ENCODE peak calls at places on chromosome 10, in seven cellular contexts. K is cardiac muscle cell, F is H1, L is HFF-Myc, Q is tibial artery, Z is nephron progenitor cell, E is RWPE1. J is an unnamed sample.

GRCh38 chr10:90621577-90621976 is 236.3 kb downstream of the HTR7 start:
- DNase-seq in K (peak), F (no peak), L (no peak), Q (no peak), Z (peak), E (peak), J (no peak)

GRCh38 chr10:119135517-119135890 is 30.0 kb downstream of the SFXN4 start:
- DNase-seq in K (peak), F (no peak), L (no peak), Q (peak), Z (no peak), E (no peak), J (no peak)

GRCh38 chr10:7544203-7544602 is 122.6 kb downstream of the ITIH5 start:
- DNase-seq in K (peak), F (no peak), L (no peak), Q (no peak), Z (no peak), E (no peak), J (no peak)

GRCh38 chr10:48779546-48780152 is 95.0 kb downstream of the WDFY4 start:
- DNase-seq in K (no peak), F (no peak), L (no peak), Q (no peak), Z (no peak), E (no peak), J (no peak)

GRCh38 chr10:62076872-62077271 is 175.4 kb downstream of the ARID5B start:
- DNase-seq in K (peak), F (no peak), L (no peak), Q (no peak), Z (no peak), E (peak), J (no peak)

GRCh38 chr10:122204691-122205489 is 66.2 kb upstream of the BTBD16 start:
- DNase-seq in K (no peak), F (no peak), L (no peak), Q (no peak), Z (no peak), E (no peak), J (no peak)

GRCh38 chr10:22560391-22561239 is 153.8 kb downstream of the PIP4K2A start:
- DNase-seq in K (no peak), F (no peak), L (no peak), Q (no peak), Z (no peak), E (no peak), J (peak)

GRCh38 chr10:20552382-20552781 is 344.7 kb downstream of the NEBL start:
- DNase-seq in K (no peak), F (no peak), L (no peak), Q (no peak), Z (no peak), E (no peak), J (no peak)

GRCh38 chr10:111221682-111222470 is 145.0 kb downstream of the ADRA2A start:
- DNase-seq in K (no peak), F (no peak), L (no peak), Q (no peak), Z (no peak), E (no peak), J (no peak)

GRCh38 chr10:20100157-20100556 is 283.9 kb downstream of the PLXDC2 start:
- DNase-seq in K (peak), F (no peak), L (no peak), Q (no peak), Z (no peak), E (no peak), J (no peak)

GRCh38 chr10:132470306-132471124 is 67.1 kb upstream of the INPP5A start:
- DNase-seq in K (no peak), F (no peak), L (no peak), Q (no peak), Z (peak), E (no peak), J (no peak)

GRCh38 chr10:99328579-99329237 is 448 bp upstream of the CNNM1 start:
- DNase-seq in K (no peak), F (no peak), L (no peak), Q (no peak), Z (no peak), E (no peak), J (no peak)

GRCh38 chr10:26439436-26440090 is 1.4 kb downstream of the APBB1IP start:
- DNase-seq in K (no peak), F (no peak), L (no peak), Q (no peak), Z (no peak), E (no peak), J (no peak)

GRCh38 chr10:99346247-99346646 is 17.1 kb downstream of the CNNM1 start:
- DNase-seq in K (peak), F (no peak), L (peak), Q (no peak), Z (no peak), E (peak), J (no peak)

GRCh38 chr10:92184977-92185376 is 105.9 kb downstream of the CPEB3 start:
- DNase-seq in K (no peak), F (no peak), L (no peak), Q (no peak), Z (no peak), E (no peak), J (no peak)

GRCh38 chr10:92180326-92180881 is 110.5 kb downstream of the CPEB3 start:
- DNase-seq in K (no peak), F (no peak), L (no peak), Q (no peak), Z (no peak), E (no peak), J (no peak)

GRCh38 chr10:92183199-92183598 is 107.7 kb downstream of the CPEB3 start:
- DNase-seq in K (no peak), F (no peak), L (no peak), Q (no peak), Z (no peak), E (no peak), J (no peak)

GRCh38 chr10:92177546-92177945 is 113.3 kb downstream of the CPEB3 start:
- DNase-seq in K (peak), F (no peak), L (no peak), Q (no peak), Z (no peak), E (no peak), J (no peak)

GRCh38 chr10:92181575-92181974 is 109.3 kb downstream of the CPEB3 start:
- DNase-seq in K (peak), F (no peak), L (peak), Q (no peak), Z (no peak), E (peak), J (no peak)
- TF ChIP-seq CTCF in K (peak), F (no peak), L (peak), Q (no peak), Z (no peak), E (no peak), J (peak)

GRCh38 chr10:125153693-125154490 is 6.5 kb downstream of the CTBP2 start:
- DNase-seq in K (peak), F (no peak), L (no peak), Q (no peak), Z (no peak), E (no peak), J (no peak)

GRCh38 chr10:125154529-125154928 is 5.8 kb downstream of the CTBP2 start:
- DNase-seq in K (no peak), F (no peak), L (no peak), Q (no peak), Z (no peak), E (no peak), J (no peak)

GRCh38 chr10:125156196-125156595 is 4.2 kb downstream of the CTBP2 start:
- DNase-seq in K (no peak), F (no peak), L (no peak), Q (peak), Z (no peak), E (no peak), J (no peak)

GRCh38 chr10:125155669-125156068 is 4.7 kb downstream of the CTBP2 start:
- DNase-seq in K (no peak), F (no peak), L (no peak), Q (no peak), Z (no peak), E (no peak), J (no peak)

DNA sequence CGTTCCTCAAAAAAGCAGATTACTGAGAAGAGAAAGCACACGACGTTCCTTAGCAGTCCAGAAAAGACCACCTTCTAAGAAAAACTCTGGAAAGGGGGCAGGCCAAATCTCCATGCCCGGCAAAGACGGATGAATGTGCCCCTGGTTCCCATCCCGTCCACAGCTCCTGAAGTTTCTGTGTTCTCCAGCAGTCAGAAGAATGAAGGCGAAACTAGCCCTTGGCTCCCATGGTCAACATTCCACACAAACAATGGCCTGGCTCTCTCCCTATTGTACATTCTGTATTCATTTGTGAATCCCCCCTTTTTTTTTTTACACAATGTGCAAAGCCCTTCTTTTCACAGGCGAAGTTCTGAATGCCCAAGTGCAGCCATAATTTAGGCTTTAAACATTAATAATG is 5.3 kb downstream of the CTBP2 start:
- DNase-seq in K (peak), F (no peak), L (no peak), Q (no peak), Z (no peak), E (no peak), J (no peak)
- TF ChIP-seq CTCF in K (no peak), F (no peak), L (no peak), Q (no peak), Z (no peak), E (no peak), J (no peak)

GRCh38 chr10:209357-209756 is 74.1 kb downstream of the ZMYND11 start:
- DNase-seq in K (peak), F (no peak), L (no peak), Q (no peak), Z (no peak), E (no peak), J (no peak)
- TF ChIP-seq CTCF in K (peak), F (no peak), L (peak), Q (no peak), Z (no peak), E (no peak), J (no peak)

DNA sequence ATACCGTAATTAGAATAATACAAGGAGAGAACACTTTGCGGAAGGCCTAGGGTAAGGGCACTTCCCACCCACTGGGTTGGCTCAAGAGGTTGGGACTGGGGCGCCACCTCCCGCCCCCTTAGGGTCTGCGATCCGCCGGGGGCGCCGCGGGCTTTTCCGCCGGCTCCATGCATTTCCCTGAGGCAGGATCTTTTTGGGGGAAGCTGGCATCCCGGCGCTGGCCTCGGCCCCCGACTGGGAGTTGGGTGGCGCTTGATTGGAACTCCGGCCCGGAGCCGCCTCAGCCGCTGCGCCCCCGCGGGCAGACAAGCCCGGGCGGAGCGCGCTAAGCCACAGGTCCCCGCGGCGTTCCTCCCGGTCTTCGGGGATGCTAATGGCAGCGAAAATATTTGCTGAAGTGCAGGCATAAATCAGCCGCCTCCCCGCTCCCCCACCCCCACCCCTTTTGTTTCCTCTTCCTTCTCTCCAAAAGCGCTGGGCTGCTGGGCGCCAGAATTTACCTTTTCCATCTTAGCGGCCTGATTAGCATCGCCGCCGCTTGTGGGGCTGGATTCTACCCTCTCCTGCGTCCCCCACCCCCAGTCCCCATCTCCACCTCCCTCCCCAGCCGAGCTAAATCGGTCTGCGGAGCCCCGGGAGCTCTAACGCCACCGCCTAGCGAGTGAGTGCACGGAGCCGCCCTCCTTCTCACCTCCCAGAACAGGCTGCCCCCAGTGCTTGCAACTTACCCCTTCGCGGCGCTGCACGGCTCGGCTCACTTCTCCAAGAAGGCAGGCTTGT is 5.1 kb downstream of the UNC5B start:
- DNase-seq in K (no peak), F (no peak), L (no peak), Q (no peak), Z (peak), E (peak), J (peak)
- TF ChIP-seq CTCF in K (no peak), F (peak), L (no peak), Q (no peak), Z (no peak), E (no peak), J (no peak)

GRCh38 chr10:70619271-70620019 is 16.9 kb upstream of the PRF1 start:
- DNase-seq in K (peak), F (no peak), L (peak), Q (no peak), Z (no peak), E (peak), J (no peak)
- TF ChIP-seq CTCF in K (peak), F (peak), L (peak), Q (no peak), Z (no peak), E (no peak), J (peak)